ENCODE peak calls at places on chromosomes 13 and 19, in six cellular contexts. Y is endothelial cell, T is progenitor cell of endocrine pancreas, P is mesothelial cell of epicardium, C is mucosa of descending colon, H is coronary artery. Q is an unnamed sample.

GRCh38 chr13:87172166-87172825 is 498.9 kb upstream of the SLITRK5 start:
- DNase-seq in Y (no peak), T (no peak), P (no peak), C (no peak), H (no peak), Q (no peak)

GRCh38 chr13:40613192-40613818 is 53.1 kb downstream of the FOXO1 start:
- DNase-seq in Y (no peak), T (no peak), P (no peak), C (no peak), H (no peak), Q (no peak)

GRCh38 chr19:5448374-5448773 is 6.8 kb upstream of the ZNRF4 start:
- DNase-seq in Y (no peak), T (no peak), P (no peak), C (no peak), H (no peak), Q (no peak)

GRCh38 chr13:49587311-49587847 is 2.0 kb upstream of the RCBTB1 start:
- DNase-seq in Y (no peak), T (no peak), P (no peak), C (no peak), H (no peak), Q (no peak)

GRCh38 chr19:12828494-12828893 is 5.9 kb downstream of the RTBDN start:
- DNase-seq in Y (peak), T (no peak), P (no peak), C (peak), H (no peak), Q (no peak)

GRCh38 chr13:31957772-31958171 is 73.8 kb upstream of the FRY start:
- DNase-seq in Y (no peak), T (no peak), P (no peak), C (no peak), H (no peak), Q (no peak)

GRCh38 chr19:29547361-29547960 is 21.7 kb downstream of the VSTM2B start:
- DNase-seq in Y (no peak), T (no peak), P (no peak), C (no peak), H (no peak), Q (no peak)

GRCh38 chr19:19026299-19026971 is 6.9 kb downstream of the SUGP2 start:
- DNase-seq in Y (no peak), T (no peak), P (no peak), C (no peak), H (no peak), Q (no peak)

DNA sequence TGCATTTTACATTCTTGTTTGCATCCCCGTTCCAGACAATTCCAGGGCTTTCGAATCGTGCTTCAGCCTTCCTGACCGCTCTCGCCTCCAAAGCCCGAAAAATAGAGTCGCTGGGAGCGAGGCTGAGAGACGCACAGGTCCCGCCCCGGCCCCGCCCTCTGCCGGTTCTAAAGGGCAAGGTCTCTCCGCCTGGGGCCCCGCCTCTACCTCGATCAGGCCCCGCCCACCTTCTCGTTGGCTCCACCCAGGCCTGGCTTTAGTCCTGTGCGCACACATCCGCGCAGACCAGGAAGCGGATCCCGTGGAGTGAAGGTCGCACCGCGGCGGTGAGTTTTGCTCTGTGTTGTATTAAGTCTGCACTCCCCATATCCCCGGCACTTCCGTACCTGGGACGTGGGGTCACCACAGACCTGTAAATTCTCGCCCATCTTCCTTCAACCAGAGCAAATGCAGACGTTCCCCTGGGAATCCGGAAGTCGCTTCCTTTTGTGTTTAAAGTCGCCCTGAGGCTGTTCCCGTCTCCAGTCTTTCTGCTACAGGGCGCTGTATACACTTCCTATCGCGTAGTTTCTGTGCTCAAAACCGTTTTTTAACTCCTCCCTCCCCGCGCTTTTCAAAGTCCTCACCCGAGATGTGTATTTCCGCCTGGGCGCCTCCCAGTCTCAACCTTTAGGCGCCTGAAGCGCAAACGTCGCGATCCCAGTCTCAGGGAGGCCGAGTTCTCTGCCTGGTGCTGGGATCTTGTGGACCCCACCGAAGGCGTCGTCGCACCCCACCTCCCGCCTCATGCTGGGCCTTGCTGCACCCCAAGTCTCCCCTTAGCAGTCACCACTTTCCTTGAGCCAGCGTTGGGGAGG is at the start of gene ZNF701:
- DNase-seq in Y (peak), T (peak), P (peak), C (peak), H (peak), Q (peak)
- TF ChIP-seq CTCF in Y (peak), T (peak), P (peak), C (peak), H (no peak), Q (no peak)

DNA sequence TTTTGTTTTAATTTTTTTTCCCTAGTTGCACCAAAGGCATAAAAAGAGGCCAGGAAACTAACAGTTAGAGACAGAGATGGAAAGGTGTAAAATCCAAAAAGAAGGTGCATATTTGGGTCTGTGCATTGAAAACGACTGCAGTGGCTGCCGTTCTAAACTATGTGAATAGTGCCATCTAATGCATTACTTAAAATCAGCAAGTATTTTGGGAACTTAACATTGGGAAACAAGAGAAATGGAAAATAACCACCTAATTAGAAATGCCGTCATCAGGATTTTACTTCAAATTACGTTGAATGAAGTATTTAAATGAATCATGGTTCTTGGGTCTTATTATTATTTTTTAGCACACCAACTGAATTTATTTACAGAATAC is 189.5 kb upstream of the MIR17HG start:
- DNase-seq in Y (no peak), T (no peak), P (no peak), C (no peak), H (no peak), Q (no peak)
- TF ChIP-seq CTCF in Y (no peak), T (peak), P (no peak), C (no peak), H (no peak), Q (no peak)

GRCh38 chr13:106095406-106095805 is 440.1 kb downstream of the EFNB2 start:
- DNase-seq in Y (no peak), T (no peak), P (no peak), C (no peak), H (no peak), Q (no peak)
- TF ChIP-seq CTCF in Y (no peak), T (no peak), P (no peak), C (no peak), H (no peak), Q (no peak)

GRCh38 chr19:4369888-4370260 is 26.5 kb downstream of the MPND start:
- DNase-seq in Y (peak), T (no peak), P (no peak), C (peak), H (no peak), Q (no peak)
- TF ChIP-seq CTCF in Y (no peak), T (peak), P (no peak), C (peak), H (no peak), Q (no peak)

GRCh38 chr13:20057963-20058362 is 99.4 kb downstream of the ZMYM2 start:
- DNase-seq in Y (no peak), T (no peak), P (no peak), C (no peak), H (no peak), Q (no peak)
- TF ChIP-seq CTCF in Y (no peak), T (no peak), P (no peak), C (no peak), H (no peak), Q (no peak)

GRCh38 chr19:46721269-46722003 is 4.5 kb upstream of the PRKD2 start:
- DNase-seq in Y (peak), T (no peak), P (no peak), C (no peak), H (no peak), Q (no peak)
- TF ChIP-seq CTCF in Y (peak), T (peak), P (no peak), C (no peak), H (no peak), Q (no peak)

GRCh38 chr13:24264976-24265375 is 44.4 kb upstream of the C1QTNF9 start:
- DNase-seq in Y (no peak), T (no peak), P (no peak), C (peak), H (peak), Q (no peak)

GRCh38 chr13:24265453-24265852 is 43.9 kb upstream of the C1QTNF9 start:
- DNase-seq in Y (no peak), T (no peak), P (no peak), C (no peak), H (peak), Q (no peak)

GRCh38 chr13:24269803-24270202 is 39.6 kb upstream of the C1QTNF9 start:
- DNase-seq in Y (no peak), T (no peak), P (no peak), C (no peak), H (peak), Q (no peak)

GRCh38 chr13:24267283-24267682 is 42.1 kb upstream of the C1QTNF9 start:
- DNase-seq in Y (no peak), T (no peak), P (no peak), C (no peak), H (peak), Q (no peak)

DNA sequence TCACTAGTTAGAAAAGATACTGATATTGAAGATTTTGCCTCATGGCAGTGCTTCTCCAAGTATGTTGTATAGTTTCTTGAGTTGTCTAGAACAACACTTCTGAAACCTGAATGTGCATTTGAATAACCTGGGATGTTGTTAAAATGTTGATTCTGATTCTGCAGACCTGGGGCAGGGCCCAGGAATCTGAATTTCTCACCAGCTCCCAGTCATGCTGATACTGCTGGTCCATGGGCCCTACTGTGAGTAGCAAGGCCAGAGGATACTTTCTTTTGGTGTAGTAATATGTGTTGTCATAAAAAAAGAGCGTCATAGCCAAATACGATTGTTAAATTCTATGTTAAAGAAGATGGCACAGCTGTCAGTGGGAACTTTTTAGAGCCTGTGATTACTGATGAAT is 41.6 kb upstream of the C1QTNF9 start:
- DNase-seq in Y (no peak), T (no peak), P (no peak), C (no peak), H (peak), Q (no peak)
- TF ChIP-seq CTCF in Y (no peak), T (no peak), P (no peak), C (no peak), H (no peak), Q (no peak)

GRCh38 chr19:10871711-10872550 is 578 bp downstream of the CARM1 start:
- DNase-seq in Y (peak), T (peak), P (peak), C (peak), H (no peak), Q (no peak)
- TF ChIP-seq CTCF in Y (peak), T (peak), P (peak), C (no peak), H (no peak), Q (no peak)